ENCODE peak calls at places on chromosome 22, in ten cellular contexts. F is upper lobe of right lung, T is astrocyte, H is endodermal cell, X is HCT116, E is lung, K is mammary epithelial cell, Q is IMR-90, P is ovary, R is body of pancreas. L is an unnamed sample.
A peak's percentile ranks its signal among the peaks of the same experiment; 100 is the strongest.

GRCh38 chr22:42754658-42755057 is 34.0 kb upstream of the A4GALT start:
- DNase-seq in F (no peak), Q (peak; percentile 92), R (peak; percentile 45), X (no peak), E (no peak), T (peak; percentile 97), P (no peak), H (no peak), K (peak; percentile 25), L (no peak)

GRCh38 chr22:33467718-33468117 is 409.5 kb upstream of the SYN3 start:
- DNase-seq in R (no peak), X (no peak), F (no peak), K (no peak), E (no peak), P (no peak), Q (no peak), T (no peak), H (no peak), L (no peak)

GRCh38 chr22:29511126-29511854 is 31.3 kb downstream of the NEFH start:
- DNase-seq in F (no peak), X (no peak), R (no peak), P (no peak), H (no peak), E (no peak), K (no peak), Q (no peak), T (no peak), L (no peak)

GRCh38 chr22:29503811-29504372 is 23.9 kb downstream of the NEFH start:
- DNase-seq in Q (peak; percentile 79), F (no peak), K (no peak), P (peak; percentile 68), T (peak; percentile 60), H (no peak), E (no peak), R (peak; percentile 34), X (no peak), L (peak; percentile 49)

GRCh38 chr22:27815826-27816530 is 14.4 kb upstream of the MN1 start:
- DNase-seq in Q (no peak), K (no peak), E (no peak), T (no peak), R (no peak), H (no peak), F (no peak), P (no peak), X (no peak), L (no peak)

GRCh38 chr22:23530766-23531282 is 49.3 kb downstream of the IGLL1 start:
- DNase-seq in P (no peak), H (peak; percentile 17), R (no peak), T (no peak), F (peak; percentile 29), X (no peak), Q (no peak), E (no peak), K (no peak), L (no peak)

GRCh38 chr22:22164541-22165272 is 79.9 kb upstream of the VPREB1 start:
- DNase-seq in P (no peak), E (no peak), H (no peak), F (no peak), X (no peak), Q (no peak), T (no peak), R (no peak), K (no peak), L (no peak)

GRCh38 chr22:19579880-19580279 is 55.7 kb upstream of the CLDN5 start:
- DNase-seq in Q (no peak), K (no peak), E (no peak), F (no peak), H (no peak), R (no peak), X (no peak), P (no peak), T (no peak), L (peak; percentile 27)

GRCh38 chr22:37803195-37803635 is 4.5 kb upstream of the GCAT start:
- DNase-seq in F (no peak), E (no peak), Q (no peak), R (no peak), X (no peak), K (no peak), H (peak; percentile 78), P (no peak), T (no peak), L (no peak)

GRCh38 chr22:50317178-50317577 is 9.6 kb downstream of the DENND6B start:
- DNase-seq in F (peak; percentile 55), E (no peak), T (no peak), X (no peak), K (no peak), Q (no peak), P (no peak), R (no peak), H (no peak), L (no peak)

GRCh38 chr22:31193092-31193491 is 19.0 kb upstream of the LIMK2 start:
- DNase-seq in Q (no peak), F (no peak), P (no peak), X (no peak), T (no peak), E (no peak), H (peak; percentile 55), K (no peak), R (no peak), L (no peak)

GRCh38 chr22:28813772-28814518 is 13.6 kb upstream of the XBP1 start:
- DNase-seq in Q (no peak), F (peak; percentile 71), H (no peak), E (peak; percentile 76), K (no peak), X (no peak), P (no peak), T (no peak), R (peak; percentile 88), L (no peak)

GRCh38 chr22:27032121-27032761 is 374.9 kb downstream of the MIAT start:
- DNase-seq in X (no peak), K (no peak), Q (no peak), P (peak; percentile 44), R (peak; percentile 30), E (no peak), F (no peak), H (peak; percentile 95), T (peak; percentile 10), L (no peak)

GRCh38 chr22:31083377-31083768 is 2.3 kb downstream of the SMTN start:
- DNase-seq in Q (no peak), E (no peak), H (no peak), K (no peak), R (peak; percentile 95), F (no peak), P (no peak), T (no peak), X (no peak), L (no peak)

GRCh38 chr22:27844256-27844655 is 42.7 kb upstream of the MN1 start:
- DNase-seq in X (no peak), F (no peak), K (no peak), R (no peak), Q (no peak), H (peak; percentile 43), E (no peak), P (no peak), T (no peak), L (no peak)

GRCh38 chr22:37661160-37661924 is 2.8 kb downstream of the PDXP start:
- DNase-seq in H (peak; percentile 73), F (no peak), Q (peak; percentile 82), X (no peak), R (no peak), P (peak; percentile 20), K (peak; percentile 37), T (peak; percentile 74), E (no peak), L (no peak)

GRCh38 chr22:46062232-46062615 is 85.3 kb upstream of the WNT7B start:
- DNase-seq in Q (no peak), H (no peak), P (no peak), F (no peak), K (no peak), R (no peak), E (no peak), X (no peak), T (no peak), L (no peak)
- H3K4me1 ChIP-seq in Q (peaks cover 10% of the 10 kb centered on the region), H (no peaks in the 10 kb centered on the region), P (peaks cover 33% of the 10 kb centered on the region), F (peaks cover 57% of the 10 kb centered on the region), K (peaks cover 54% of the 10 kb centered on the region), R (peaks cover 91% of the 10 kb centered on the region), E (peaks cover 4% of the 10 kb centered on the region), X (peaks cover 5% of the 10 kb centered on the region), T (peaks cover 42% of the 10 kb centered on the region), L (peaks cover 95% of the 10 kb centered on the region)

DNA sequence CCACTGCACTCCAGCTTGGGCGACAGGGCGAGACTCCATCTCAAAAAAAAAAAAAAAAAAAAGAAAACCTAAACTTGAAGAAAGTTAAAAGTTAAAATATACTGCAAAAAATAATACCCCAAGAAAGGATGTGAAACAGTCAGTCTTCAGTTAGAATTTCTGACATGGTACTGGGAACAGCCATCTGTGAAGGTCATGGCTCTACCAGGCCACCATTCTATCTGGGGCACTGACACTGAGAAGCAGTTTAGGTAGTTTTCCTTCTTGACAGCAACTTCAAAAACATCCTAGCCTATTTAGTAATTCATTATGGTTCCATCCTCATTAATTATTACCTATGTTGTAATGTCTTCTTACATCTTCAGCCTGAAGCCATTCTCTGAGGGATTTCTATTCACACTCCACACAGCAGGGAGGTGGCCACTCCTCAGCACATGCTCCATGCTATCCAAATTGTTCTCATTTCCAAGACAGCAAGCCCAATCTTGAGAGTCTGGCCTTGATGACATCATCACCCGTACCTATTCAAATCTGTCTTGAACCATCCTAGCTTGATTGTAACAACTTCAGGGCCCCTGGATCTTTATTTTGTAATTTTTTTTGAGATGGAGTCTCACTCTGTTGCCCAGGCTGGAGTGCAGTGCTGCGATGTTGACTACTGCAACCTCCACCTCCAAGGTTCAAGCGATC is 38.2 kb downstream of the SERPIND1 start:
- DNase-seq in E (no peak), X (no peak), R (no peak), F (no peak), P (no peak), T (no peak), H (no peak), Q (no peak), K (no peak), L (no peak)
- TF ChIP-seq CTCF in E (no peak), X (no peak), R (no peak), F (no peak), P (no peak), T (no peak), H (no peak), Q (no peak), K (no peak), L (no peak)

GRCh38 chr22:49097966-49098365 is 729.7 kb downstream of the BRD1 start:
- DNase-seq in P (no peak), H (no peak), T (no peak), F (no peak), Q (no peak), R (no peak), E (no peak), K (no peak), X (no peak), L (no peak)
- H3K27me3 ChIP-seq in P (no peaks in the 10 kb centered on the region), H (no peaks in the 10 kb centered on the region), T (no peaks in the 10 kb centered on the region), F (peaks cover 15% of the 10 kb centered on the region), Q (no peaks in the 10 kb centered on the region), R (no peaks in the 10 kb centered on the region), E (peaks cover 3% of the 10 kb centered on the region), K (no peaks in the 10 kb centered on the region), X (no peaks in the 10 kb centered on the region), L (peaks cover 75% of the 10 kb centered on the region)

DNA sequence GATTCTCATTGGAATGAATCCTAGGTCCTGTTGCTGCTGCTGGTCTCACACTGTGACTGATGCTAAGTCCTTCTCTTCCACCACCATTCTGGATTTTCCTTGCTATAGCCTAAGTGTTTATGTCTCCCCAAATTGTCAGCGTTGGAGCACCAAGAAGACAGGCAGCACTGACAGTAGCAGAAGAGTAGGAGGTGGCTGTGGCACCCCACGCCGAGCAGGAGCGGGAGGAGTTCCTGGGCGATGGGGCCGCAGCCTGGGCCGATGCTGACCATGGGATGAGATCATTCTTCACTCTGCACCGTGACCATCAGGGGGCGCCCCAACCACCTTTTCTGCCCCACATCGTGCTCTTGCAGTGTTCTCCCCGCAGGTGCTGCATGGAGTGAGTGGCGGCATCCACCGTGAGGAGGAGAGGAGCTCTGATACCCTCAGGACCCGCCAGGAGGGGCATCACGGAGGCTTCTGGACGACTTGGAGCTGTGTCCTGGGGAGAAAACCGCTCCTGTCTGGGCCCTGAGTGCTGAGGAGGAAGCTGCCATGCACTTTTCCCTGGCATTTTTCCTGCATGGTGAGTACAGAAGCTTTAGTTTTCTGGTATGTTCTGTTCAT is 57.0 kb downstream of the LRRC74B start:
- DNase-seq in E (peak; percentile 76), Q (peak; percentile 37), F (peak; percentile 87), P (peak; percentile 32), H (peak; percentile 98), R (peak; percentile 80), X (peak; percentile 71), K (peak; percentile 31), T (peak; percentile 9), L (peak; percentile 66)
- H3K4me1 ChIP-seq in E (no peaks in the 10 kb centered on the region), Q (peaks cover 10% of the 10 kb centered on the region), F (no peaks in the 10 kb centered on the region), P (no peaks in the 10 kb centered on the region), H (no peaks in the 10 kb centered on the region), R (no peaks in the 10 kb centered on the region), X (peaks cover 13% of the 10 kb centered on the region), K (peaks cover 15% of the 10 kb centered on the region), T (peaks cover 20% of the 10 kb centered on the region), L (peaks cover 5% of the 10 kb centered on the region)

L was measured in left ventricle myocardium inferior.